ENCODE peak calls at places on chromosomes 7 and 10, in seven cellular contexts. One of them, this sample, is unnamed.

GRCh38 chr10:21398549-21399345 is 126.7 kb downstream of the SKIDA1 start:
- DNase-seq in PC-9: peak
- DNase-seq in cardiac septum: no peak
- DNase-seq in GM23248: peak
- DNase-seq in putamen: no peak
- DNase-seq in lower leg skin: no peak
- DNase-seq in substantia nigra: no peak
- DNase-seq in this sample: no peak

GRCh38 chr7:117478796-117479479 is 887 bp upstream of the CFTR start:
- DNase-seq in putamen: no peak
- DNase-seq in cardiac septum: no peak
- DNase-seq in lower leg skin: no peak
- DNase-seq in GM23248: no peak
- DNase-seq in substantia nigra: no peak
- DNase-seq in PC-9: no peak
- DNase-seq in this sample: no peak

GRCh38 chr10:133347636-133348517 is 704 bp downstream of the PRAP1 start:
- DNase-seq in lower leg skin: no peak
- DNase-seq in GM23248: no peak
- DNase-seq in putamen: no peak
- DNase-seq in PC-9: no peak
- DNase-seq in substantia nigra: no peak
- DNase-seq in cardiac septum: no peak
- DNase-seq in this sample: no peak

GRCh38 chr10:85284778-85285397 is 956.5 kb downstream of the CCSER2 start:
- DNase-seq in substantia nigra: no peak
- DNase-seq in lower leg skin: no peak
- DNase-seq in cardiac septum: no peak
- DNase-seq in putamen: no peak
- DNase-seq in GM23248: no peak
- DNase-seq in PC-9: no peak
- DNase-seq in this sample: no peak

GRCh38 chr7:7642081-7642480 is 1.5 kb downstream of the UMAD1 start:
- DNase-seq in PC-9: peak
- DNase-seq in cardiac septum: no peak
- DNase-seq in putamen: no peak
- DNase-seq in substantia nigra: no peak
- DNase-seq in GM23248: no peak
- DNase-seq in lower leg skin: no peak
- DNase-seq in this sample: no peak

GRCh38 chr10:71546220-71546619 is 149.5 kb downstream of the CDH23 start:
- DNase-seq in cardiac septum: no peak
- DNase-seq in substantia nigra: no peak
- DNase-seq in PC-9: no peak
- DNase-seq in lower leg skin: no peak
- DNase-seq in GM23248: no peak
- DNase-seq in putamen: no peak
- DNase-seq in this sample: no peak

GRCh38 chr7:151411551-151411950 is 1.7 kb upstream of the WDR86 start:
- DNase-seq in lower leg skin: no peak
- DNase-seq in PC-9: no peak
- DNase-seq in substantia nigra: no peak
- DNase-seq in GM23248: no peak
- DNase-seq in cardiac septum: no peak
- DNase-seq in putamen: no peak
- DNase-seq in this sample: no peak

GRCh38 chr10:6035101-6035834 is 26.9 kb downstream of the IL2RA start:
- DNase-seq in PC-9: no peak
- DNase-seq in cardiac septum: peak
- DNase-seq in lower leg skin: peak
- DNase-seq in putamen: no peak
- DNase-seq in GM23248: no peak
- DNase-seq in substantia nigra: no peak
- DNase-seq in this sample: no peak

GRCh38 chr10:15201589-15202300 is 33.3 kb upstream of the NMT2 start:
- DNase-seq in PC-9: no peak
- DNase-seq in GM23248: peak
- DNase-seq in putamen: no peak
- DNase-seq in substantia nigra: no peak
- DNase-seq in lower leg skin: no peak
- DNase-seq in cardiac septum: no peak
- DNase-seq in this sample: no peak

GRCh38 chr7:27161214-27161720 is 4.1 kb downstream of the HOXA9 start:
- DNase-seq in putamen: no peak
- DNase-seq in lower leg skin: peak
- DNase-seq in GM23248: peak
- DNase-seq in PC-9: no peak
- DNase-seq in substantia nigra: no peak
- DNase-seq in cardiac septum: no peak
- DNase-seq in this sample: no peak

GRCh38 chr10:133335238-133336122 is 1.2 kb downstream of the CALY start:
- DNase-seq in putamen: peak
- DNase-seq in PC-9: no peak
- DNase-seq in substantia nigra: no peak
- DNase-seq in lower leg skin: no peak
- DNase-seq in GM23248: peak
- DNase-seq in cardiac septum: no peak
- DNase-seq in this sample: peak

GRCh38 chr10:31142026-31142425 is 110.4 kb upstream of the ZNF438 start:
- DNase-seq in putamen: no peak
- DNase-seq in cardiac septum: no peak
- DNase-seq in lower leg skin: no peak
- DNase-seq in GM23248: peak
- DNase-seq in substantia nigra: no peak
- DNase-seq in PC-9: no peak
- DNase-seq in this sample: peak

GRCh38 chr7:73353243-73353642 is 25.3 kb downstream of the FKBP6 start:
- DNase-seq in GM23248: no peak
- DNase-seq in lower leg skin: no peak
- DNase-seq in cardiac septum: no peak
- DNase-seq in putamen: no peak
- DNase-seq in substantia nigra: no peak
- DNase-seq in PC-9: no peak
- DNase-seq in this sample: no peak

GRCh38 chr10:71694567-71694968 is 25.0 kb downstream of the C10orf105 start:
- DNase-seq in lower leg skin: no peak
- DNase-seq in cardiac septum: peak
- DNase-seq in putamen: peak
- DNase-seq in GM23248: no peak
- DNase-seq in substantia nigra: no peak
- DNase-seq in PC-9: no peak
- DNase-seq in this sample: no peak

GRCh38 chr7:3289996-3290395 is 11.1 kb upstream of the SDK1 start:
- DNase-seq in PC-9: peak
- DNase-seq in putamen: no peak
- DNase-seq in GM23248: no peak
- DNase-seq in cardiac septum: no peak
- DNase-seq in substantia nigra: no peak
- DNase-seq in lower leg skin: no peak
- DNase-seq in this sample: peak

GRCh38 chr7:85186083-85186520 is 754 bp downstream of the SEMA3D start:
- DNase-seq in lower leg skin: peak
- DNase-seq in PC-9: peak
- DNase-seq in putamen: no peak
- DNase-seq in cardiac septum: no peak
- DNase-seq in substantia nigra: peak
- DNase-seq in GM23248: peak
- DNase-seq in this sample: peak

GRCh38 chr10:48282829-48283228 is 8.3 kb upstream of the FRMPD2 start:
- DNase-seq in putamen: no peak
- DNase-seq in GM23248: no peak
- DNase-seq in cardiac septum: no peak
- DNase-seq in PC-9: no peak
- DNase-seq in substantia nigra: no peak
- DNase-seq in lower leg skin: no peak
- DNase-seq in this sample: no peak

GRCh38 chr7:116628971-116629586 is 42.9 kb upstream of the MET start:
- DNase-seq in lower leg skin: no peak
- DNase-seq in putamen: no peak
- DNase-seq in PC-9: no peak
- DNase-seq in substantia nigra: no peak
- DNase-seq in cardiac septum: no peak
- DNase-seq in GM23248: peak
- DNase-seq in this sample: no peak

GRCh38 chr10:103917326-103918052 is 495 bp downstream of the STN1 start:
- DNase-seq in putamen: peak
- DNase-seq in lower leg skin: peak
- DNase-seq in PC-9: no peak
- DNase-seq in substantia nigra: peak
- DNase-seq in GM23248: peak
- DNase-seq in cardiac septum: peak
- DNase-seq in this sample: peak

GRCh38 chr7:45582868-45583277 is 8.7 kb downstream of the ADCY1 start:
- DNase-seq in substantia nigra: no peak
- DNase-seq in cardiac septum: peak
- DNase-seq in putamen: no peak
- DNase-seq in GM23248: no peak
- DNase-seq in PC-9: no peak
- DNase-seq in lower leg skin: no peak
- DNase-seq in this sample: no peak

GRCh38 chr10:127292888-127293287 is 96.5 kb upstream of the INSYN2A start:
- DNase-seq in putamen: no peak
- DNase-seq in cardiac septum: no peak
- DNase-seq in substantia nigra: no peak
- DNase-seq in PC-9: no peak
- DNase-seq in GM23248: no peak
- DNase-seq in lower leg skin: no peak
- DNase-seq in this sample: no peak

GRCh38 chr10:81920213-81920829 is 45.3 kb downstream of the NRG3 start:
- DNase-seq in substantia nigra: no peak
- DNase-seq in GM23248: no peak
- DNase-seq in cardiac septum: no peak
- DNase-seq in lower leg skin: no peak
- DNase-seq in PC-9: peak
- DNase-seq in putamen: no peak
- DNase-seq in this sample: no peak

GRCh38 chr10:47023237-47024045 is 112.2 kb downstream of the PTPN20 start:
- DNase-seq in cardiac septum: peak
- DNase-seq in lower leg skin: peak
- DNase-seq in GM23248: peak
- DNase-seq in substantia nigra: no peak
- DNase-seq in putamen: no peak
- DNase-seq in PC-9: no peak
- DNase-seq in this sample: no peak

GRCh38 chr10:130352291-130352645 is 216.1 kb downstream of the GLRX3 start:
- DNase-seq in lower leg skin: peak
- DNase-seq in cardiac septum: peak
- DNase-seq in putamen: no peak
- DNase-seq in substantia nigra: no peak
- DNase-seq in GM23248: no peak
- DNase-seq in PC-9: no peak
- DNase-seq in this sample: no peak

GRCh38 chr7:137953692-137954470 is 48.0 kb downstream of the CREB3L2 start:
- DNase-seq in substantia nigra: no peak
- DNase-seq in lower leg skin: no peak
- DNase-seq in putamen: no peak
- DNase-seq in cardiac septum: no peak
- DNase-seq in GM23248: peak
- DNase-seq in PC-9: peak
- DNase-seq in this sample: peak

GRCh38 chr7:155763721-155764431 is 48.4 kb downstream of the SHH start:
- DNase-seq in lower leg skin: no peak
- DNase-seq in cardiac septum: no peak
- DNase-seq in PC-9: no peak
- DNase-seq in GM23248: no peak
- DNase-seq in substantia nigra: no peak
- DNase-seq in putamen: no peak
- DNase-seq in this sample: no peak